ENCODE peak calls at places on chromosome 17, in five cellular contexts. O is CD8-positive, alpha-beta memory T cell; Q is neural progenitor cell; A is left ventricle myocardium inferior; U is IMR-90. F is an unnamed sample.
A peak's percentile ranks its signal among the peaks of the same experiment; 100 is the strongest.

GRCh38 chr17:48997103-48997826 is at the start of gene IGF2BP1:
- DNase-seq in O (no peak), U (peak; percentile 78), A (no peak), Q (peak; percentile 93), F (peak; percentile 25)

GRCh38 chr17:51016099-51016498 is 104.6 kb downstream of the SPAG9 start:
- DNase-seq in O (no peak), U (no peak), Q (no peak), A (no peak), F (no peak)

GRCh38 chr17:39867891-39868553 is at the start of gene ZPBP2:
- DNase-seq in Q (no peak), O (peak; percentile 51), U (no peak), A (no peak), F (no peak)

GRCh38 chr17:4940625-4941021 is 555 bp downstream of the RNF167 start:
- DNase-seq in A (no peak), O (peak; percentile 39), Q (no peak), U (no peak), F (no peak)

GRCh38 chr17:49437696-49438438 is 23.2 kb upstream of the PHB1 start:
- DNase-seq in O (no peak), Q (no peak), A (no peak), U (no peak), F (no peak)

GRCh38 chr17:63433746-63434591 is 12.1 kb downstream of the CYB561 start:
- DNase-seq in U (peak; percentile 92), O (no peak), A (peak; percentile 89), Q (no peak), F (no peak)

GRCh38 chr17:61015966-61016365 is 338.3 kb downstream of the BCAS3 start:
- DNase-seq in Q (no peak), A (no peak), U (no peak), O (no peak), F (no peak)

GRCh38 chr17:285751-286422 is 66.7 kb downstream of the RPH3AL start:
- DNase-seq in A (no peak), O (no peak), U (no peak), Q (no peak), F (no peak)

GRCh38 chr17:82613283-82614094 is 34.8 kb downstream of the WDR45B start:
- DNase-seq in O (no peak), U (no peak), A (no peak), Q (no peak), F (no peak)

GRCh38 chr17:29145289-29146058 is 34.7 kb downstream of the MYO18A start:
- DNase-seq in U (peak; percentile 84), Q (peak; percentile 77), O (peak; percentile 47), A (peak; percentile 61), F (peak; percentile 54)

GRCh38 chr17:70181376-70181775 is 12.0 kb downstream of the KCNJ2 start:
- DNase-seq in Q (no peak), O (no peak), A (no peak), U (no peak), F (no peak)

GRCh38 chr17:63444457-63444856 is 1.6 kb downstream of the CYB561 start:
- DNase-seq in Q (no peak), O (no peak), U (no peak), A (no peak), F (no peak)

GRCh38 chr17:77352441-77352840 is 211.7 kb downstream of the SEC14L1 start:
- DNase-seq in U (no peak), A (no peak), Q (no peak), O (no peak), F (no peak)

GRCh38 chr17:48409607-48410006 is 20.4 kb downstream of the SKAP1 start:
- DNase-seq in U (no peak), O (no peak), A (no peak), Q (no peak), F (no peak)

DNA sequence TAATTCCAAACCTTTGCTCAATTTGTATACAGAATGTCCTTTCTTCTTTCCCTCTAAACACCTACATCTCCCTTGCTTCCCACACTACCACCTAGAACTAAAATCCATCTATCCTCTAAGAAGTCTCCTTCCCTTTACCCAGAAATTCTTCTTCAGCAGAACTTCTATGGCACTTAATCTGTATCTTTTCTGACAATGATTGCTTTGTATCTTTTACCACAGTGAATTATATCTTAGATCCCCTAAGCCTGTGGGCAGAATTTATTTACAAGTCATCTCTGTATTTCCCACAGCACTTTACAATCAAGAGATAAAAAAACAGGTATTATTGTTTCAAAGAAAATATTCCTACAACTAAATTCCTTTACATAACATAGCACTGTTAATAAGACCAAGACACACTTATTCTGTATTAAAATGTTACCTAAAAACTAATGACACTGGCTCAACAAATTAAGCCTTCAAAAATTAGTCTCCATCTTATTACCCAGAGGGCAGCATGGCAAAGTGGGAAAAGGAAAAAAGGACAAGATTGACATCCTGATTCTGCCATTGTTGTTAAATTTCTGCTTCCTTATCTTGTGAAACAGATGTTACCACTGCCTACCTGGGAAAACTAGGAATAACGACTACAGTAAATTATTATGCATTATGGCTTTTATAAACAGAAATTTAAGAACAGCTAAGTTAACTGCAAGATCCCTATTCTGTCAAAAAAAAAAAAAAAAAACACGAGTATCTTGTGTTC is 42.8 kb downstream of the KANSL1 start:
- DNase-seq in A (no peak), U (no peak), O (no peak), Q (no peak), F (no peak)
- H3K27ac ChIP-seq in A (no peak overlapping the region), U (no peak overlapping the region), O (no peak overlapping the region), Q (no peak overlapping the region), F (no peak overlapping the region)

GRCh38 chr17:14061666-14062560 is 7.4 kb upstream of the COX10 start:
- DNase-seq in O (no peak), Q (no peak), U (peak; percentile 84), A (no peak), F (no peak)
- H3K27ac ChIP-seq in O (no peak overlapping the region), Q (no peak overlapping the region), U (peak overlapping the region; percentile 87), A (peak overlapping the region; percentile 17), F (no peak overlapping the region)

GRCh38 chr17:3697157-3697515 is 1.2 kb upstream of the P2RX5 start:
- DNase-seq in U (no peak), O (no peak), A (no peak), Q (no peak), F (no peak)

GRCh38 chr17:3695723-3696411 is at the start of gene P2RX5:
- DNase-seq in A (no peak), Q (peak; percentile 76), O (peak; percentile 15), U (no peak), F (peak; percentile 37)

GRCh38 chr17:3693099-3693498 is 2.9 kb downstream of the P2RX5 start:
- DNase-seq in O (no peak), Q (no peak), A (no peak), U (no peak), F (no peak)

GRCh38 chr17:3693829-3694231 is 2.1 kb downstream of the P2RX5 start:
- DNase-seq in O (no peak), Q (no peak), U (no peak), A (no peak), F (no peak)

GRCh38 chr17:3695129-3695722 is 729 bp downstream of the P2RX5 start:
- DNase-seq in Q (no peak), O (no peak), A (peak; percentile 58), U (no peak), F (no peak)
- H3K27ac ChIP-seq in Q (no peak overlapping the region), O (no peak overlapping the region), A (peak overlapping the region; percentile 81), U (no peak overlapping the region), F (peak overlapping the region; percentile 61)

GRCh38 chr17:80860101-80860671 is 131.5 kb upstream of the CHMP6 start:
- DNase-seq in Q (no peak), O (no peak), U (no peak), A (no peak), F (no peak)

GRCh38 chr17:80857721-80858171 is 133.9 kb upstream of the CHMP6 start:
- DNase-seq in Q (no peak), U (no peak), O (no peak), A (no peak), F (no peak)

GRCh38 chr17:80858301-80859003 is 133.2 kb upstream of the CHMP6 start:
- DNase-seq in O (no peak), U (peak; percentile 8), A (no peak), Q (no peak), F (no peak)

GRCh38 chr17:80860703-80861359 is 130.8 kb upstream of the CHMP6 start:
- DNase-seq in A (no peak), Q (no peak), O (no peak), U (no peak), F (no peak)

GRCh38 chr17:80859004-80859941 is 132.4 kb upstream of the CHMP6 start:
- DNase-seq in U (peak; percentile 97), O (no peak), Q (peak; percentile 41), A (peak; percentile 69), F (no peak)
- H3K27ac ChIP-seq in U (peak overlapping the region; percentile 99), O (no peak overlapping the region), Q (no peak overlapping the region), A (peak overlapping the region; percentile 34), F (no peak overlapping the region)

GRCh38 chr17:38551121-38551520 is 54.6 kb downstream of the SRCIN1 start:
- DNase-seq in A (no peak), U (no peak), O (no peak), Q (no peak), F (no peak)

GRCh38 chr17:38552343-38552742 is 53.4 kb downstream of the SRCIN1 start:
- DNase-seq in U (no peak), A (no peak), Q (no peak), O (no peak), F (no peak)

GRCh38 chr17:38549285-38549684 is 56.5 kb downstream of the SRCIN1 start:
- DNase-seq in U (no peak), O (no peak), A (no peak), Q (no peak), F (no peak)

GRCh38 chr17:38547439-38547838 is 58.3 kb downstream of the SRCIN1 start:
- DNase-seq in O (no peak), Q (no peak), A (no peak), U (no peak), F (no peak)

DNA sequence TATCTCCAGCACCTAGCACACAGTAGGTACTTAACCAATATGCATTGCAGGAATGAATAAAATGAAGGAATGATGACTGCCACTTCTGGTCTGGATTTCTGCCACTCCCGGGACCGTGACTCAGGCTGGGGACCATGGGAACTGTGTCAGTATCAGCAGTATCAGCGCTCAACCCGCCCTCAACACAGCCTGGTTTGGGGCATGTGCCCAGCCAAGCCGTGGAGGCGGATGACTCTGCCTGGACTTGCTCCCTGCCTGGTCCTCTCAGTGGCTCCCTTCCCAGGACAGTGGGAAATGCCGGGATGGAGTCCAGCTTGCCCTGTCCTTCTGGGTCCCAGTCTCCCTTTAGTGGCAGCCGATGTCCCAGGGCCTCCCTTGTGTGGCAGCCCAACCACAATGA is 55.1 kb downstream of the SRCIN1 start:
- DNase-seq in U (peak; percentile 54), A (peak; percentile 48), O (no peak), Q (no peak), F (no peak)
- H3K27ac ChIP-seq in U (no peak overlapping the region), A (no peak overlapping the region), O (no peak overlapping the region), Q (no peak overlapping the region), F (no peak overlapping the region)

GRCh38 chr17:8946071-8946470 is 19.4 kb downstream of the PIK3R5 start:
- DNase-seq in A (no peak), Q (no peak), U (no peak), O (no peak), F (no peak)
- H3K27ac ChIP-seq in A (no peak overlapping the region), Q (no peak overlapping the region), U (no peak overlapping the region), O (no peak overlapping the region), F (no peak overlapping the region)

F was measured in naive thymus-derived CD4-positive, alpha-beta T cell.